ENCODE peak calls at places on chromosomes 5 and 9, in nine cellular contexts. One of them, this sample, is unnamed.

GRCh38 chr9:126052791-126053190 is 273.8 kb upstream of the MVB12B start:
- DNase-seq in A549: no peak
- DNase-seq in PC-3: no peak
- DNase-seq in psoas muscle: peak; percentile 7
- DNase-seq in left ventricle myocardium inferior: no peak
- DNase-seq in OCI-LY7: no peak
- DNase-seq in left lung: no peak
- DNase-seq in A673: no peak
- DNase-seq in uterus: no peak
- DNase-seq in this sample: peak; percentile 17

GRCh38 chr5:135027318-135027698 is 6.7 kb downstream of the PITX1 start:
- DNase-seq in A549: no peak
- DNase-seq in PC-3: no peak
- DNase-seq in psoas muscle: peak; percentile 28
- DNase-seq in left ventricle myocardium inferior: no peak
- DNase-seq in OCI-LY7: no peak
- DNase-seq in left lung: no peak
- DNase-seq in A673: no peak
- DNase-seq in uterus: no peak
- DNase-seq in this sample: peak; percentile 55

GRCh38 chr9:34550016-34550680 is 27.4 kb upstream of the ENHO start:
- DNase-seq in A549: no peak
- DNase-seq in PC-3: no peak
- DNase-seq in psoas muscle: no peak
- DNase-seq in left ventricle myocardium inferior: no peak
- DNase-seq in OCI-LY7: no peak
- DNase-seq in left lung: peak; percentile 30
- DNase-seq in A673: no peak
- DNase-seq in uterus: no peak
- DNase-seq in this sample: peak; percentile 35

GRCh38 chr5:1540831-1541661 is 17.3 kb upstream of the LPCAT1 start:
- DNase-seq in A549: no peak
- DNase-seq in PC-3: no peak
- DNase-seq in psoas muscle: peak; percentile 34
- DNase-seq in left ventricle myocardium inferior: no peak
- DNase-seq in OCI-LY7: no peak
- DNase-seq in left lung: no peak
- DNase-seq in A673: no peak
- DNase-seq in uterus: peak; percentile 9
- DNase-seq in this sample: no peak

GRCh38 chr5:120297621-120298020 is 166.5 kb upstream of the PRR16 start:
- DNase-seq in A549: no peak
- DNase-seq in PC-3: no peak
- DNase-seq in psoas muscle: no peak
- DNase-seq in left ventricle myocardium inferior: no peak
- DNase-seq in OCI-LY7: no peak
- DNase-seq in left lung: no peak
- DNase-seq in A673: no peak
- DNase-seq in uterus: no peak
- DNase-seq in this sample: no peak

GRCh38 chr9:29826421-29826820 is 2253.1 kb upstream of the C9orf72 start:
- DNase-seq in A549: no peak
- DNase-seq in PC-3: no peak
- DNase-seq in psoas muscle: peak; percentile 43
- DNase-seq in left ventricle myocardium inferior: no peak
- DNase-seq in OCI-LY7: no peak
- DNase-seq in left lung: no peak
- DNase-seq in A673: no peak
- DNase-seq in uterus: no peak
- DNase-seq in this sample: peak; percentile 60

GRCh38 chr5:111066261-111066938 is 5.1 kb upstream of the TSLP start:
- DNase-seq in A549: no peak
- DNase-seq in PC-3: peak; percentile 23
- DNase-seq in psoas muscle: no peak
- DNase-seq in left ventricle myocardium inferior: no peak
- DNase-seq in OCI-LY7: no peak
- DNase-seq in left lung: no peak
- DNase-seq in A673: no peak
- DNase-seq in uterus: peak; percentile 19
- DNase-seq in this sample: no peak

GRCh38 chr5:76583163-76584047 is 39.8 kb downstream of the F2RL2 start:
- DNase-seq in A549: no peak
- DNase-seq in PC-3: peak; percentile 42
- DNase-seq in psoas muscle: no peak
- DNase-seq in left ventricle myocardium inferior: no peak
- DNase-seq in OCI-LY7: peak; percentile 39
- DNase-seq in left lung: no peak
- DNase-seq in A673: peak; percentile 31
- DNase-seq in uterus: no peak
- DNase-seq in this sample: no peak

GRCh38 chr9:120652902-120653301 is 61.4 kb downstream of the MEGF9 start:
- DNase-seq in A549: no peak
- DNase-seq in PC-3: no peak
- DNase-seq in psoas muscle: no peak
- DNase-seq in left ventricle myocardium inferior: no peak
- DNase-seq in OCI-LY7: no peak
- DNase-seq in left lung: no peak
- DNase-seq in A673: no peak
- DNase-seq in uterus: no peak
- DNase-seq in this sample: no peak

GRCh38 chr9:98790601-98791146 is 5.7 kb downstream of the ANKS6 start:
- DNase-seq in A549: no peak
- DNase-seq in PC-3: no peak
- DNase-seq in psoas muscle: no peak
- DNase-seq in left ventricle myocardium inferior: no peak
- DNase-seq in OCI-LY7: no peak
- DNase-seq in left lung: no peak
- DNase-seq in A673: no peak
- DNase-seq in uterus: peak; percentile 35
- DNase-seq in this sample: no peak

GRCh38 chr9:121708768-121709488 is 57.5 kb downstream of the DAB2IP start:
- DNase-seq in A549: no peak
- DNase-seq in PC-3: no peak
- DNase-seq in psoas muscle: no peak
- DNase-seq in left ventricle myocardium inferior: no peak
- DNase-seq in OCI-LY7: no peak
- DNase-seq in left lung: no peak
- DNase-seq in A673: no peak
- DNase-seq in uterus: no peak
- DNase-seq in this sample: no peak

GRCh38 chr5:35924122-35924949 is 14.1 kb downstream of the CAPSL start:
- DNase-seq in A549: no peak
- DNase-seq in PC-3: peak; percentile 72
- DNase-seq in psoas muscle: no peak
- DNase-seq in left ventricle myocardium inferior: no peak
- DNase-seq in OCI-LY7: no peak
- DNase-seq in left lung: no peak
- DNase-seq in A673: no peak
- DNase-seq in uterus: no peak
- DNase-seq in this sample: no peak

GRCh38 chr9:120480707-120481106 is 99.3 kb downstream of the CDK5RAP2 start:
- DNase-seq in A549: no peak
- DNase-seq in PC-3: no peak
- DNase-seq in psoas muscle: peak; percentile 59
- DNase-seq in left ventricle myocardium inferior: no peak
- DNase-seq in OCI-LY7: no peak
- DNase-seq in left lung: no peak
- DNase-seq in A673: no peak
- DNase-seq in uterus: no peak
- DNase-seq in this sample: no peak

GRCh38 chr5:60148356-60148755 is 254.8 kb upstream of the PDE4D start:
- DNase-seq in A549: no peak
- DNase-seq in PC-3: peak; percentile 24
- DNase-seq in psoas muscle: no peak
- DNase-seq in left ventricle myocardium inferior: no peak
- DNase-seq in OCI-LY7: no peak
- DNase-seq in left lung: no peak
- DNase-seq in A673: no peak
- DNase-seq in uterus: no peak
- DNase-seq in this sample: no peak

GRCh38 chr5:53110156-53110555 is 599 bp upstream of the MOCS2 start:
- DNase-seq in A549: no peak
- DNase-seq in PC-3: no peak
- DNase-seq in psoas muscle: no peak
- DNase-seq in left ventricle myocardium inferior: no peak
- DNase-seq in OCI-LY7: no peak
- DNase-seq in left lung: no peak
- DNase-seq in A673: no peak
- DNase-seq in uterus: no peak
- DNase-seq in this sample: no peak

GRCh38 chr9:89497978-89498844 is at the start of gene SEMA4D:
- DNase-seq in A549: peak; percentile 44
- DNase-seq in PC-3: peak; percentile 58
- DNase-seq in psoas muscle: peak; percentile 75
- DNase-seq in left ventricle myocardium inferior: peak; percentile 73
- DNase-seq in OCI-LY7: peak; percentile 67
- DNase-seq in left lung: peak; percentile 88
- DNase-seq in A673: peak; percentile 83
- DNase-seq in uterus: peak; percentile 83
- DNase-seq in this sample: peak; percentile 89

GRCh38 chr9:89463986-89464901 is 33.7 kb downstream of the SEMA4D start:
- DNase-seq in A549: no peak
- DNase-seq in PC-3: no peak
- DNase-seq in psoas muscle: no peak
- DNase-seq in left ventricle myocardium inferior: no peak
- DNase-seq in OCI-LY7: peak; percentile 34
- DNase-seq in left lung: no peak
- DNase-seq in A673: no peak
- DNase-seq in uterus: no peak
- DNase-seq in this sample: no peak

GRCh38 chr9:113614843-113615648 is 151.5 kb downstream of the RGS3 start:
- DNase-seq in A549: no peak
- DNase-seq in PC-3: no peak
- DNase-seq in psoas muscle: no peak
- DNase-seq in left ventricle myocardium inferior: peak; percentile 68
- DNase-seq in OCI-LY7: no peak
- DNase-seq in left lung: no peak
- DNase-seq in A673: no peak
- DNase-seq in uterus: peak; percentile 44
- DNase-seq in this sample: peak; percentile 89

GRCh38 chr9:27572566-27572917 is 739 bp downstream of the C9orf72 start:
- DNase-seq in A549: no peak
- DNase-seq in PC-3: peak; percentile 56
- DNase-seq in psoas muscle: no peak
- DNase-seq in left ventricle myocardium inferior: no peak
- DNase-seq in OCI-LY7: peak; percentile 61
- DNase-seq in left lung: no peak
- DNase-seq in A673: peak; percentile 16
- DNase-seq in uterus: peak; percentile 50
- DNase-seq in this sample: no peak

GRCh38 chr9:103789686-103790085 is 304.4 kb upstream of the SMC2 start:
- DNase-seq in A549: no peak
- DNase-seq in PC-3: peak; percentile 10
- DNase-seq in psoas muscle: no peak
- DNase-seq in left ventricle myocardium inferior: no peak
- DNase-seq in OCI-LY7: peak; percentile 25
- DNase-seq in left lung: no peak
- DNase-seq in A673: peak; percentile 3
- DNase-seq in uterus: no peak
- DNase-seq in this sample: no peak

GRCh38 chr5:135139397-135140134 is 105.5 kb upstream of the PITX1 start:
- DNase-seq in A549: peak; percentile 92
- DNase-seq in PC-3: peak; percentile 70
- DNase-seq in psoas muscle: no peak
- DNase-seq in left ventricle myocardium inferior: no peak
- DNase-seq in OCI-LY7: no peak
- DNase-seq in left lung: no peak
- DNase-seq in A673: peak; percentile 53
- DNase-seq in uterus: peak; percentile 54
- DNase-seq in this sample: no peak

GRCh38 chr9:131087354-131087893 is 8.9 kb upstream of the AIF1L start:
- DNase-seq in A549: no peak
- DNase-seq in PC-3: no peak
- DNase-seq in psoas muscle: no peak
- DNase-seq in left ventricle myocardium inferior: no peak
- DNase-seq in OCI-LY7: no peak
- DNase-seq in left lung: no peak
- DNase-seq in A673: no peak
- DNase-seq in uterus: no peak
- DNase-seq in this sample: no peak

GRCh38 chr5:149002761-149003689 is 59.8 kb downstream of the SH3TC2 start:
- DNase-seq in A549: no peak
- DNase-seq in PC-3: peak; percentile 95
- DNase-seq in psoas muscle: no peak
- DNase-seq in left ventricle myocardium inferior: no peak
- DNase-seq in OCI-LY7: no peak
- DNase-seq in left lung: no peak
- DNase-seq in A673: no peak
- DNase-seq in uterus: no peak
- DNase-seq in this sample: no peak
- TF ChIP-seq CTCF in A549: peak; percentile 14
- TF ChIP-seq CTCF in PC-3: peak; percentile 86
- TF ChIP-seq CTCF in psoas muscle: no peak
- TF ChIP-seq CTCF in left ventricle myocardium inferior: peak; percentile 42
- TF ChIP-seq CTCF in OCI-LY7: no peak
- TF ChIP-seq CTCF in left lung: no peak
- TF ChIP-seq CTCF in A673: no peak
- TF ChIP-seq CTCF in uterus: no peak
- TF ChIP-seq CTCF in this sample: no peak

GRCh38 chr5:159440948-159441347 is 110.7 kb upstream of the IL12B start:
- DNase-seq in A549: no peak
- DNase-seq in PC-3: no peak
- DNase-seq in psoas muscle: no peak
- DNase-seq in left ventricle myocardium inferior: no peak
- DNase-seq in OCI-LY7: no peak
- DNase-seq in left lung: no peak
- DNase-seq in A673: no peak
- DNase-seq in uterus: no peak
- DNase-seq in this sample: no peak
- H3K27ac ChIP-seq in A549: no peak overlapping the region
- H3K27ac ChIP-seq in PC-3: no peak overlapping the region
- H3K27ac ChIP-seq in psoas muscle: no peak overlapping the region
- H3K27ac ChIP-seq in left ventricle myocardium inferior: peak overlapping the region; percentile 62
- H3K27ac ChIP-seq in OCI-LY7: no peak overlapping the region
- H3K27ac ChIP-seq in left lung: no peak overlapping the region
- H3K27ac ChIP-seq in A673: no peak overlapping the region
- H3K27ac ChIP-seq in uterus: no peak overlapping the region
- H3K27ac ChIP-seq in this sample: no peak overlapping the region

DNA sequence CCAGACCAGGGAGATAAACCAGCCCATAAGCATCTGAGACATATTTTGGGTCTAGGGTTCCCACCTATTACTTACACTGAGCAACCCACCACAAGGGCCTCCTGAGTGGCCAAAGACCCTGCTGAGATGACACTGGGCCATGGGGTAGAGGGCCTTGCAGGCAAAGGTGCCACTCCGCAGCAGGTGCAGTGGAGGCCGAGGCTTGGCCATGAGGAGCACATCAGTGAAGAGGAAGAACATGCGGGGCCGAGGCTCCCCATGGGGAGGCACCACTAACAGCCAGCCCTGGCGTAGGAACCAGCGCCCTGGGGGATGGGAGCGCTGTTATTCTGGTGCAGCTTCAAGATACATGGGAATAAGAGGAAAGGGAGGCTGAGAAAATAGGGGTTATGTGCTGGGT is 2.6 kb downstream of the ARHGEF39 start:
- DNase-seq in A549: no peak
- DNase-seq in PC-3: no peak
- DNase-seq in psoas muscle: no peak
- DNase-seq in left ventricle myocardium inferior: no peak
- DNase-seq in OCI-LY7: no peak
- DNase-seq in left lung: no peak
- DNase-seq in A673: no peak
- DNase-seq in uterus: no peak
- DNase-seq in this sample: no peak
- H3K4me1 ChIP-seq in A549: peaks cover 42% of the 10 kb centered on the region
- H3K4me1 ChIP-seq in PC-3: peaks cover 43% of the 10 kb centered on the region
- H3K4me1 ChIP-seq in psoas muscle: peaks cover 34% of the 10 kb centered on the region
- H3K4me1 ChIP-seq in left ventricle myocardium inferior: peaks cover 58% of the 10 kb centered on the region
- H3K4me1 ChIP-seq in OCI-LY7: peaks cover 78% of the 10 kb centered on the region
- H3K4me1 ChIP-seq in left lung: peaks cover 62% of the 10 kb centered on the region
- H3K4me1 ChIP-seq in A673: peaks cover 21% of the 10 kb centered on the region
- H3K4me1 ChIP-seq in uterus: peaks cover 6% of the 10 kb centered on the region
- H3K4me1 ChIP-seq in this sample: peaks cover 14% of the 10 kb centered on the region

GRCh38 chr9:136050706-136051567 is 44.2 kb downstream of the NACC2 start:
- DNase-seq in A549: no peak
- DNase-seq in PC-3: no peak
- DNase-seq in psoas muscle: no peak
- DNase-seq in left ventricle myocardium inferior: no peak
- DNase-seq in OCI-LY7: no peak
- DNase-seq in left lung: no peak
- DNase-seq in A673: peak; percentile 64
- DNase-seq in uterus: no peak
- DNase-seq in this sample: peak; percentile 76
- TF ChIP-seq CTCF in A549: no peak
- TF ChIP-seq CTCF in PC-3: no peak
- TF ChIP-seq CTCF in psoas muscle: no peak
- TF ChIP-seq CTCF in left ventricle myocardium inferior: no peak
- TF ChIP-seq CTCF in OCI-LY7: no peak
- TF ChIP-seq CTCF in left lung: no peak
- TF ChIP-seq CTCF in A673: peak; percentile 8
- TF ChIP-seq CTCF in uterus: no peak
- TF ChIP-seq CTCF in this sample: no peak

This sample was measured in kidney.